ENCODE peak calls at places on chromosomes 4 and X, in five cellular contexts. P is NCI-H510A, J is ovary, A is activated gamma-delta T cell treated with Interleukin-2 at 50 U/mL for 16 hours, H is NCI-H1092. Y is an unnamed sample.

GRCh38 chr4:8644461-8644891 is 51.9 kb downstream of the CPZ start:
- DNase-seq in A (no peak), P (no peak), H (no peak), J (no peak), Y (no peak)

GRCh38 chr4:133146574-133147198 is 2.4 kb upstream of the PCDH10 start:
- DNase-seq in A (no peak), P (no peak), J (no peak), H (no peak), Y (peak)

GRCh38 chr4:153140294-153140693 is 63.9 kb upstream of the TRIM2 start:
- DNase-seq in H (no peak), J (no peak), A (no peak), P (no peak), Y (no peak)

GRCh38 chr4:112099701-112100289 is 45.5 kb upstream of the FAM241A start:
- DNase-seq in H (no peak), P (no peak), J (no peak), A (no peak), Y (peak)

GRCh38 chr4:169662226-169662625 is 41.8 kb downstream of the CLCN3 start:
- DNase-seq in P (no peak), J (no peak), H (no peak), A (no peak), Y (no peak)

GRCh38 chr4:30429813-30430466 is 290.2 kb upstream of the PCDH7 start:
- DNase-seq in J (no peak), H (no peak), P (no peak), A (no peak), Y (no peak)

GRCh38 chr4:179569549-179569948 is 2127.3 kb upstream of the AGA start:
- DNase-seq in J (no peak), P (no peak), H (no peak), A (no peak), Y (no peak)

GRCh38 chr4:101175896-101176676 is 171.2 kb downstream of the PPP3CA start:
- DNase-seq in P (no peak), A (no peak), H (no peak), J (peak), Y (no peak)

GRCh38 chr4:1502976-1503375 is 96.7 kb upstream of the NKX1-1 start:
- DNase-seq in J (no peak), H (no peak), P (no peak), A (no peak), Y (no peak)

GRCh38 chr4:159178147-159178541 is 75.3 kb downstream of the RAPGEF2 start:
- DNase-seq in A (no peak), P (no peak), H (no peak), J (no peak), Y (peak)

GRCh38 chr4:59727745-59728144 is 1472.4 kb upstream of the ADGRL3 start:
- DNase-seq in P (no peak), H (no peak), J (no peak), A (no peak), Y (no peak)

GRCh38 chr4:77092832-77093800 is 17.3 kb upstream of the CCNI start:
- DNase-seq in H (no peak), J (no peak), A (no peak), P (no peak), Y (no peak)

GRCh38 chrX:80022363-80023031 is 7.9 kb downstream of the TBX22 start:
- DNase-seq in H (no peak), A (no peak), J (no peak), P (no peak), Y (no peak)

GRCh38 chrX:11787564-11787963 is 29.5 kb downstream of the MSL3 start:
- DNase-seq in P (no peak), J (peak), H (no peak), A (peak), Y (no peak)

GRCh38 chr4:40990202-40990898 is 224.0 kb downstream of the APBB2 start:
- DNase-seq in H (no peak), A (no peak), P (no peak), J (no peak), Y (no peak)

GRCh38 chr4:123418486-123418931 is 21.9 kb downstream of the SPRY1 start:
- DNase-seq in P (peak), A (no peak), H (peak), J (no peak), Y (no peak)

GRCh38 chr4:77599378-77599777 is 6.2 kb upstream of the CXCL13 start:
- DNase-seq in A (no peak), H (no peak), P (no peak), J (no peak), Y (no peak)

GRCh38 chrX:94744786-94745185 is 1070.8 kb downstream of the FAM133A start:
- DNase-seq in H (no peak), J (no peak), A (no peak), P (no peak), Y (no peak)

GRCh38 chrX:96433409-96434122 is 251.1 kb upstream of the DIAPH2 start:
- DNase-seq in P (no peak), H (no peak), A (no peak), J (no peak), Y (no peak)

GRCh38 chrX:87403551-87403950 is 114.1 kb upstream of the KLHL4 start:
- DNase-seq in J (no peak), H (no peak), A (no peak), P (no peak), Y (no peak)

GRCh38 chr4:2070421-2071251 is 11.5 kb downstream of the NAT8L start:
- DNase-seq in J (no peak), A (no peak), P (no peak), H (no peak), Y (no peak)

GRCh38 chr4:150242820-150243458 is 164.7 kb downstream of the DCLK2 start:
- DNase-seq in A (no peak), P (no peak), H (peak), J (peak), Y (peak)

GRCh38 chr4:147550626-147551250 is 66.5 kb upstream of the TMEM184C start:
- DNase-seq in H (no peak), P (no peak), J (no peak), A (no peak), Y (no peak)

GRCh38 chr4:173343832-173344397 is 9.8 kb upstream of the HMGB2 start:
- DNase-seq in P (no peak), A (no peak), H (no peak), J (no peak), Y (no peak)